ENCODE peak calls at places on chromosomes 16 and 17, in five cellular contexts. X is body of pancreas, W is ovary, O is IMR-90, E is upper lobe of left lung. G is an unnamed sample. For H3K9me3, the result is how much of the 10 kb centered on the place peaks cover.

GRCh38 chr17:67801626-67802175 is 23.6 kb upstream of the BPTF start:
- DNase-seq in X (no peak), W (no peak), O (no peak), E (no peak), G (no peak)

GRCh38 chr16:66364117-66364958 is 2.2 kb upstream of the CDH5 start:
- DNase-seq in X (no peak), W (peak), O (no peak), E (peak), G (peak)

GRCh38 chr16:84034516-84034915 is 8.1 kb downstream of the SLC38A8 start:
- DNase-seq in X (no peak), W (no peak), O (no peak), E (no peak), G (no peak)

GRCh38 chr16:4537376-4538066 is 1.1 kb downstream of the CDIP1 start:
- DNase-seq in X (peak), W (peak), O (no peak), E (no peak), G (no peak)

GRCh38 chr17:3557768-3558583 is at the start of gene TRPV3:
- DNase-seq in X (peak), W (no peak), O (no peak), E (peak), G (peak)

GRCh38 chr16:88992351-88993005 is 15.5 kb upstream of the CBFA2T3 start:
- DNase-seq in X (no peak), W (no peak), O (no peak), E (no peak), G (no peak)

GRCh38 chr16:61858996-61859395 is 177.2 kb downstream of the CDH8 start:
- DNase-seq in X (no peak), W (no peak), O (no peak), E (no peak), G (no peak)

GRCh38 chr17:82273327-82274133 is at the start of gene CSNK1D:
- DNase-seq in X (peak), W (peak), O (peak), E (peak), G (peak)

GRCh38 chr16:67082891-67083290 is 26.9 kb upstream of the PHAF1 start:
- DNase-seq in X (no peak), W (no peak), O (peak), E (no peak), G (no peak)

GRCh38 chr17:62780951-62781350 is 27.2 kb downstream of the MARCHF10 start:
- DNase-seq in X (no peak), W (no peak), O (peak), E (no peak), G (no peak)

GRCh38 chr17:21679256-21680146 is 12.8 kb upstream of the KCNJ18 start:
- DNase-seq in X (no peak), W (no peak), O (no peak), E (no peak), G (no peak)

GRCh38 chr17:21677126-21677910 is 15.0 kb upstream of the KCNJ18 start:
- DNase-seq in X (no peak), W (no peak), O (no peak), E (no peak), G (no peak)

GRCh38 chr17:21677911-21678310 is 14.4 kb upstream of the KCNJ18 start:
- DNase-seq in X (no peak), W (no peak), O (no peak), E (no peak), G (no peak)

GRCh38 chr17:21678451-21679081 is 13.8 kb upstream of the KCNJ18 start:
- DNase-seq in X (no peak), W (no peak), O (no peak), E (no peak), G (no peak)

DNA sequence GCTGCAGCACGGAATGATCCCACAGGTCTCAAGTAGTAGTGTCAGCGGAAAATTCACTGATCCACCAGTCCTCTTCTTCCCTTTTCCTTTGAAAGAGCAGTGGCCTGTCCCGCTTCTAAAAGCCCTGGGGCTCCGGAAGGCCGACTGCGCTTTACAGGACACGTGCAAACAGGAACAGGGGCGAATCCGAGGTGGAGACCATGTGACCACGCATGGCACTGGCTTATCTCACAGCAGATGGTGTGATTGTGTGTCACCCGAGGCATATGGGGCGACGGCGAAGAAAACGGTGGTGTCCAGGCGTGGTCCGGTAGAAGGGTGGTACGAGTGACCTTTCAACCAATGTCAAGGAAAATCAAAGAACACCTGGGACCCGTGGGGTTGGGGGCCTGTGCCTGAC is 12.0 kb upstream of the KCNJ18 start:
- DNase-seq in X (no peak), W (no peak), O (no peak), E (no peak), G (no peak)
- H3K9me3 ChIP-seq in X (under half), W (under half), O (under half), E (under half), G (under half)

GRCh38 chr16:17211797-17212196 is 259.0 kb downstream of the XYLT1 start:
- DNase-seq in X (no peak), W (no peak), O (no peak), E (no peak), G (no peak)
- TF ChIP-seq CTCF in X (no peak), W (no peak), O (peak), E (no peak), G (no peak)

GRCh38 chr16:28931801-28932225 is at the start of gene CD19:
- DNase-seq in X (no peak), W (no peak), O (no peak), E (no peak), G (no peak)
- TF ChIP-seq POLR2A in X (no peak), W (no peak), O (no peak), E (no peak), G (no peak)

GRCh38 chr16:27327586-27327915 is 13.8 kb downstream of the IL4R start:
- DNase-seq in X (no peak), W (no peak), O (no peak), E (no peak), G (no peak)
- H3K9me3 ChIP-seq in X (under half), W (under half), O (under half), E (under half), G (under half)

G was measured in gastrocnemius medialis.